ENCODE peak calls at places on chromosome 19, in six cellular contexts. I, G, Y, J, F and E are unnamed samples.

GRCh38 chr19:52602931-52603330 is 32.8 kb downstream of the ZNF701 start:
- DNase-seq in I (no peak), G (no peak), Y (peak), J (no peak), F (no peak), E (no peak)

GRCh38 chr19:46442808-46443450 is 14.2 kb upstream of the PNMA8C start:
- DNase-seq in I (no peak), G (peak), Y (peak), J (no peak), F (no peak), E (no peak)

GRCh38 chr19:12111176-12111575 is 29.0 kb downstream of the ZNF20 start:
- DNase-seq in I (no peak), G (no peak), Y (no peak), J (no peak), F (no peak), E (no peak)

GRCh38 chr19:15871570-15871969 is 26.3 kb downstream of the CYP4F2 start:
- DNase-seq in I (peak), G (no peak), Y (no peak), J (no peak), F (no peak), E (no peak)

GRCh38 chr19:30319876-30320275 is 52.3 kb upstream of the ZNF536 start:
- DNase-seq in I (no peak), G (no peak), Y (no peak), J (no peak), F (no peak), E (no peak)

GRCh38 chr19:52991484-52991883 is 22.2 kb upstream of the ERVV-1 start:
- DNase-seq in I (no peak), G (peak), Y (peak), J (no peak), F (no peak), E (no peak)

GRCh38 chr19:56601375-56601774 is 6.3 kb downstream of the ZNF71 start:
- DNase-seq in I (no peak), G (peak), Y (peak), J (no peak), F (no peak), E (no peak)

GRCh38 chr19:5621311-5621944 is 1.1 kb downstream of the SAFB2 start:
- DNase-seq in I (peak), G (no peak), Y (no peak), J (no peak), F (peak), E (no peak)

GRCh38 chr19:55642153-55643002 is 1.1 kb upstream of the ZNF581 start:
- DNase-seq in I (peak), G (no peak), Y (peak), J (peak), F (peak), E (peak)

GRCh38 chr19:45789035-45789786 is 3.4 kb downstream of the DMWD start:
- DNase-seq in I (no peak), G (no peak), Y (no peak), J (no peak), F (no peak), E (no peak)

GRCh38 chr19:32471811-32472210 is 66.2 kb downstream of the DPY19L3 start:
- DNase-seq in I (no peak), G (no peak), Y (no peak), J (no peak), F (no peak), E (no peak)

GRCh38 chr19:48168689-48169088 is 1.5 kb downstream of the LIG1 start:
- DNase-seq in I (no peak), G (no peak), Y (no peak), J (no peak), F (no peak), E (no peak)

GRCh38 chr19:45881909-45882528 is 3.9 kb downstream of the IRF2BP1 start:
- DNase-seq in I (peak), G (no peak), Y (no peak), J (no peak), F (peak), E (peak)

GRCh38 chr19:54160182-54160811 is 776 bp upstream of the LENG1 start:
- DNase-seq in I (peak), G (peak), Y (peak), J (peak), F (peak), E (no peak)

GRCh38 chr19:42282810-42283247 is 13.8 kb downstream of the CIC start:
- DNase-seq in I (peak), G (no peak), Y (no peak), J (no peak), F (no peak), E (peak)

GRCh38 chr19:45253396-45254027 is 2.4 kb downstream of the MARK4 start:
- DNase-seq in I (no peak), G (peak), Y (peak), J (no peak), F (no peak), E (no peak)

GRCh38 chr19:36573948-36574726 is 1.0 kb upstream of the ZNF529 start:
- DNase-seq in I (peak), G (peak), Y (peak), J (no peak), F (no peak), E (no peak)

GRCh38 chr19:10517760-10518443 is 655 bp upstream of the S1PR5 start:
- DNase-seq in I (peak), G (peak), Y (peak), J (peak), F (no peak), E (peak)

GRCh38 chr19:4976412-4977298 is 7.7 kb downstream of the KDM4B start:
- DNase-seq in I (peak), G (peak), Y (peak), J (peak), F (peak), E (peak)

GRCh38 chr19:35295792-35296462 is 4.0 kb downstream of the MAG start:
- DNase-seq in I (peak), G (no peak), Y (no peak), J (no peak), F (no peak), E (peak)

GRCh38 chr19:3712663-3713531 is 4.7 kb downstream of the TJP3 start:
- DNase-seq in I (no peak), G (no peak), Y (no peak), J (no peak), F (peak), E (no peak)

GRCh38 chr19:42140125-42140754 is 8.0 kb upstream of the POU2F2 start:
- DNase-seq in I (peak), G (peak), Y (peak), J (peak), F (peak), E (peak)

GRCh38 chr19:43553656-43554055 is 20.7 kb downstream of the ZNF575 start:
- DNase-seq in I (no peak), G (no peak), Y (no peak), J (no peak), F (no peak), E (no peak)
- H3K9ac ChIP-seq in I (no peak), G (no peak), Y (no peak), J (no peak), F (no peak), E (no peak)

DNA sequence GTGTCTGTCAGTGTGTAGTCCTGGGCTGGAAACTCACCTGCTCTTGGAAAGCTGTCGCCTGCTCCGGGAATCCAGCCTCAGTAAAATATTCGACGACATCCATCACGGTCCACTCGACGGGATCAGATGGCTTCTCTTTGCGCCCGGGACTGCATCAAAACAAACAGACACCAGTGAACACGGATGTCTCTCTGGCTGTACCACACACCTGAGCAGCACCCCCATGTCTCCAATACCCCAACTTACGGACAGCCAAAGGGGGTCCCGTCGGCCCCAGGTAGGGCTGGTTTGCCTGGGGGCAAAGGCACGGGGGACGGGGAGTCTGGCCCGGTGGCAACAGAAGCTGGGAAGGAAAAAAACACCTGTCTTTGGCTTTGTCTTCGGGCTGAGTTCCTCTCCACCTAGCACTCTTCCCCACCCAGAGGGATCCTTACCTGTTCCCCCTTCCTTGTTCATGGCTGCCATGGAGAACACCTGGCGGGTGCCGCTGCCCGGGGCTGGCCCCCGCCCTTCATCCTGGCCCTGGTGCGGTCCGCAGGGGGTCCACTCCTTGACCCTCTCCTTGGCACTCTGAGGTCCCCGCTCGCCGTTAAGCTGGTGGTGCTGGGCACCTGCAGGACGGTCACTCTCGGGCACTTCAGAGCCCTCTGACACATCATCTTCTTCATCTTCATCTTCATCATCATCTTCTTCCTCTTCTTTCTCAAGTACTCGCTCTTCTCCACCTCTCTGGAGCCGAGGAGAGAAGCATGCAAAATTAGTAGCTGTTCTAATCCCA is 1.7 kb downstream of the SAMD1 start:
- DNase-seq in I (no peak), G (no peak), Y (no peak), J (no peak), F (no peak), E (no peak)
- H3K9ac ChIP-seq in I (peak), G (peak), Y (peak), J (no peak), F (no peak), E (no peak)

DNA sequence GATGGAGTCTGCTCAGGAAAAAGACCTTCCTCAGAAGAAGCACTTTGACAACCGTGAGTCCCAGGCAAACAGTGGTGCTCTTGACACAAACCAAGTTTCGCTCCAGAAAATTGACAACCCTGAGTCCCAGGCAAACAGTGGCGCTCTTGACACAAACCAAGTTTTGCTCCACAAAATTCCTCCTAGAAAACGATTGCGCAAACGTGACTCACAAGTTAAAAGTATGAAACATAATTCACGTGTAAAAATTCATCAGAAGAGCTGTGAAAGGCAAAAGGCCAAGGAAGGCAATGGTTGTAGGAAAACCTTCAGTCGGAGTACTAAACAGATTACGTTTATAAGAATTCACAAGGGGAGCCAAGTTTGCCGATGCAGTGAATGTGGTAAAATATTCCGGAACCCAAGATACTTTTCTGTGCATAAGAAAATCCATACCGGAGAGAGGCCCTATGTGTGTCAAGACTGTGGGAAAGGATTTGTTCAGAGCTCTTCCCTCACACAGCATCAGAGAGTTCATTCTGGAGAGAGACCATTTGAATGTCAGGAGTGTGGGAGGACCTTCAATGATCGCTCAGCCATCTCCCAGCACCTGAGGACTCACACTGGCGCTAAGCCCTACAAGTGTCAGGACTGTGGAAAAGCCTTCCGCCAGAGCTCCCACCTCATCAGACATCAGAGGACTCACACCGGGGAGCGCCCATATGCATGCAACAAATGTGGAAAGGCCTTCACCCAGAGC is 16.2 kb upstream of the ZNF544 start:
- DNase-seq in I (no peak), G (no peak), Y (peak), J (no peak), F (no peak), E (no peak)
- H3K9ac ChIP-seq in I (no peak), G (no peak), Y (no peak), J (no peak), F (no peak), E (no peak)

GRCh38 chr19:1027020-1027952 is 878 bp downstream of the CNN2 start:
- DNase-seq in I (peak), G (no peak), Y (peak), J (peak), F (peak), E (peak)

GRCh38 chr19:1026189-1027019 is at the start of gene CNN2:
- DNase-seq in I (peak), G (peak), Y (peak), J (peak), F (peak), E (peak)

GRCh38 chr19:1032264-1032867 is 6.0 kb downstream of the CNN2 start:
- DNase-seq in I (no peak), G (no peak), Y (no peak), J (no peak), F (no peak), E (no peak)

GRCh38 chr19:1027953-1028902 is 1.8 kb downstream of the CNN2 start:
- DNase-seq in I (peak), G (peak), Y (peak), J (peak), F (peak), E (peak)
- H3K9ac ChIP-seq in I (peak), G (peak), Y (peak), J (peak), F (peak), E (peak)

GRCh38 chr19:7914099-7914498 is 531 bp upstream of the TGFBR3L start:
- DNase-seq in I (no peak), G (no peak), Y (no peak), J (no peak), F (no peak), E (no peak)
- H3K9ac ChIP-seq in I (no peak), G (no peak), Y (no peak), J (no peak), F (no peak), E (no peak)

DNA sequence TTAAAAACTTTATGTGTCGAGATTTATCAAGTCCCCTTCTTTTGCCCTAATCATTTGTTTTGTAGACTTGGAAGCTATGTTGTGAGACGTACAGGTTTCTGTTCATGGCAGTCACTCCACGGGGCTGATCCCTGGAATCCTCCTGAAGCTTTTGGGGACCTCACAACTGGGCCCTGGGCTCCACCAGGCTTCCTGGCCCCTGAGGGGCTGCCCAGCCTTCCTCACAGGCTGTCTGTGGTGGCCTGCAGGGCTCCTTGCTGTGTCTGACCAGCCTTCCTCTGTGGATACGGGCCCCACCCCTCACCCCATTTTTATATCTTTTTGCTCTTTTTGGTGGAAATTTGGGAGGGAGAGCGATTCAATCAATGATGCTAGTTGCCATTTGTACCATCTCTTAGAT is 38.1 kb downstream of the CHST8 start:
- DNase-seq in I (no peak), G (no peak), Y (no peak), J (no peak), F (no peak), E (no peak)
- H3K9ac ChIP-seq in I (no peak), G (no peak), Y (no peak), J (no peak), F (no peak), E (no peak)

DNA sequence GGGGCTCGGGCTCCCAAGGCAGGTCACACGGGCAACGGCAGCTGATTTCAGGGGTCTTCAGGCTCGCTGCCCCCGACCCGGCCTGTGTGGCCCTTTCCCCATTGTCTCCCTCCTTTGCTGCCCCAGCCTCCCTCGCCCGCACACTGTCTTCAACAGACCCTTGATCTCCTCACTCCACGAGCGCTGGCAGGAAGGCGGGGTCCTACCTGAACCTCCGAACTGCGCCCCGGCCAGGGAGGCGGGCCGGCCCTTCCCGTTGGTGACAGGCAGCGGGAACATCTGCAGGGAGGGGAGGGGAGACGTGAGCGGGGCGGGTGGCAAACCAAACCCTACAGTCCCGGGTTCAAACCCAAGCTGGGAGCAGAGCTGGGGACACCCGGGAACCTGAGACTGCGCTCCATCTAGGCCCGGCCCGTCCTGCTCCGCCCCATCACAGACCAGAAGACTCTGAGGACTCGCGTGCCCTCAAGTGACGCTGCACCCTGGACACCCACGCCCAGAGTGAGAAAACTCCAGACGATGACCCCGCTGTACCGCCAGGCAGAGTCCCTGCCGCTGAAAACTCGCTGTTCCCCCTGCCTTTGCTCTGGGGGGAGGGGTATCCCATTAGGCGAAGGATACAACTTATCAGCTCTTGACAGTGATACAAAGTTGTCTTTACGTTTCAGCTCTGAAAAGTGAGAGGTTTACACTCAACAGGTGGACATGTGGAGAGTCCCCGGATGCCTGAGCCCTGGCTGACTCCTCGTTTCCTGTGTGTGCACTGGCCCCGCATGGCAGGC is 6.1 kb downstream of the TCF3 start:
- DNase-seq in I (peak), G (no peak), Y (no peak), J (no peak), F (no peak), E (no peak)
- H3K9ac ChIP-seq in I (no peak), G (no peak), Y (no peak), J (no peak), F (no peak), E (no peak)

GRCh38 chr19:49499030-49499670 is 2.9 kb downstream of the RPS11 start:
- DNase-seq in I (no peak), G (no peak), Y (no peak), J (no peak), F (no peak), E (no peak)
- H3K9ac ChIP-seq in I (peak), G (no peak), Y (peak), J (no peak), F (no peak), E (no peak)

GRCh38 chr19:38362076-38362945 is 12.1 kb upstream of the PSMD8 start:
- DNase-seq in I (peak), G (peak), Y (peak), J (peak), F (peak), E (peak)
- H3K9ac ChIP-seq in I (no peak), G (no peak), Y (no peak), J (no peak), F (no peak), E (peak)

GRCh38 chr19:37979547-37980082 is 72.6 kb downstream of the SIPA1L3 start:
- DNase-seq in I (no peak), G (no peak), Y (no peak), J (no peak), F (peak), E (no peak)
- H3K9ac ChIP-seq in I (no peak), G (no peak), Y (no peak), J (peak), F (no peak), E (no peak)